ENCODE peak calls at places on chromosomes 12 and 14, in four cellular contexts. V is OCI-LY7, N is AG08396, J is RWPE1. X is an unnamed sample.

GRCh38 chr14:23538785-23539184 is 12.8 kb downstream of the ZFHX2 start:
- DNase-seq in J (peak), V (no peak), N (peak), X (no peak)

GRCh38 chr14:80211143-80212024 is at the start of gene DIO2:
- DNase-seq in J (peak), V (no peak), N (peak), X (peak)

GRCh38 chr12:473198-473597 is 13.5 kb downstream of the B4GALNT3 start:
- DNase-seq in J (no peak), N (no peak), V (no peak), X (no peak)

GRCh38 chr12:100940503-100940902 is 145.9 kb downstream of the ANO4 start:
- DNase-seq in V (no peak), N (no peak), J (no peak), X (no peak)

GRCh38 chr12:130220361-130220760 is 58.1 kb downstream of the FZD10 start:
- DNase-seq in N (no peak), J (no peak), V (no peak), X (no peak)

GRCh38 chr12:113524495-113524894 is 52.8 kb upstream of the LHX5 start:
- DNase-seq in J (no peak), N (no peak), V (no peak), X (no peak)

GRCh38 chr12:50647479-50647878 is 116.4 kb upstream of the ATF1 start:
- DNase-seq in J (peak), N (peak), V (no peak), X (no peak)

GRCh38 chr12:128069359-128069997 is 197.5 kb upstream of the TMEM132C start:
- DNase-seq in N (peak), V (peak), J (peak), X (peak)

GRCh38 chr14:64040044-64040443 is 187.2 kb downstream of the SYNE2 start:
- DNase-seq in J (no peak), V (no peak), N (peak), X (peak)

GRCh38 chr14:37587881-37588666 is 7.0 kb downstream of the FOXA1 start:
- DNase-seq in V (no peak), J (no peak), N (no peak), X (no peak)

GRCh38 chr14:55398679-55399078 is 13.0 kb downstream of the ATG14 start:
- DNase-seq in J (peak), N (peak), V (no peak), X (peak)

GRCh38 chr14:64800000-64800399 is 79.7 kb downstream of the SPTB start:
- DNase-seq in V (peak), J (no peak), N (peak), X (peak)

GRCh38 chr12:25769076-25769945 is 189.2 kb upstream of the RASSF8 start:
- DNase-seq in J (peak), V (no peak), N (peak), X (peak)

GRCh38 chr14:87712386-87713113 is 280.4 kb downstream of the GALC start:
- DNase-seq in N (peak), J (no peak), V (no peak), X (no peak)

GRCh38 chr12:127583041-127583440 is 683.9 kb upstream of the TMEM132C start:
- DNase-seq in J (no peak), V (no peak), N (no peak), X (no peak)

GRCh38 chr14:51430600-51430999 is 190.6 kb downstream of the TMX1 start:
- DNase-seq in J (no peak), N (no peak), V (no peak), X (peak)

GRCh38 chr14:103854822-103855733 is 7.7 kb upstream of the PPP1R13B start:
- DNase-seq in J (no peak), V (no peak), N (no peak), X (no peak)

GRCh38 chr12:40892528-40892927 is 200.3 kb downstream of the CNTN1 start:
- DNase-seq in J (peak), V (no peak), N (no peak), X (no peak)

GRCh38 chr14:38578278-38578681 is 322.4 kb upstream of the CLEC14A start:
- DNase-seq in V (no peak), J (no peak), N (no peak), X (peak)

GRCh38 chr12:41188058-41188840 is at the start of gene PDZRN4:
- DNase-seq in J (no peak), V (no peak), N (peak), X (no peak)

GRCh38 chr12:64085996-64086395 is 136.1 kb downstream of the KICS2 start:
- DNase-seq in N (peak), J (no peak), V (no peak), X (no peak)

GRCh38 chr14:54257424-54257823 is 139.4 kb upstream of the CDKN3 start:
- DNase-seq in V (no peak), J (no peak), N (no peak), X (no peak)